ENCODE peak calls at places on chromosomes 1 and 21, in ten cellular contexts. T is GM13977, V is progenitor cell of endocrine pancreas, U is prostate gland, W is ovary, N is nephron progenitor cell, B is brain microvascular endothelial cell, M is neural crest cell, R is tibial artery, P is WTC11. K is an unnamed sample.

GRCh38 chr1:214854126-214854875 is 228.2 kb upstream of the KCNK2 start:
- DNase-seq in T (no peak), V (no peak), U (no peak), W (no peak), N (no peak), B (no peak), M (no peak), R (no peak), P (no peak), K (no peak)

GRCh38 chr1:52665173-52666020 is 32.4 kb downstream of the SHISAL2A start:
- DNase-seq in T (no peak), V (no peak), U (no peak), W (no peak), N (no peak), B (no peak), M (no peak), R (no peak), P (no peak), K (peak)

GRCh38 chr1:30267856-30268255 is 455.5 kb downstream of the MATN1 start:
- DNase-seq in T (no peak), V (no peak), U (no peak), W (no peak), N (no peak), B (no peak), M (no peak), R (no peak), P (no peak), K (no peak)

GRCh38 chr21:29893687-29894086 is 46.1 kb downstream of the GRIK1 start:
- DNase-seq in T (no peak), V (no peak), U (no peak), W (no peak), N (no peak), B (no peak), M (no peak), R (no peak), P (no peak), K (no peak)

GRCh38 chr1:209960926-209961325 is 22.9 kb downstream of the SYT14 start:
- DNase-seq in T (no peak), V (no peak), U (no peak), W (no peak), N (no peak), B (no peak), M (no peak), R (no peak), P (no peak), K (no peak)

GRCh38 chr1:229230136-229230892 is 40.6 kb upstream of the RAB4A start:
- DNase-seq in T (peak), V (no peak), U (no peak), W (no peak), N (peak), B (no peak), M (no peak), R (no peak), P (no peak), K (no peak)

GRCh38 chr1:119713538-119714456 is 2.1 kb downstream of the PHGDH start:
- DNase-seq in T (no peak), V (no peak), U (no peak), W (no peak), N (peak), B (no peak), M (no peak), R (peak), P (peak), K (no peak)

GRCh38 chr1:25675729-25676476 is 59.3 kb downstream of the MAN1C1 start:
- DNase-seq in T (peak), V (no peak), U (no peak), W (no peak), N (no peak), B (no peak), M (no peak), R (no peak), P (no peak), K (no peak)

GRCh38 chr1:43994794-43995790 is 3.7 kb downstream of the CCDC24 start:
- DNase-seq in T (peak), V (no peak), U (no peak), W (no peak), N (no peak), B (no peak), M (no peak), R (no peak), P (peak), K (peak)

GRCh38 chr1:15974855-15975254 is 1.0 kb downstream of the ZBTB17 start:
- DNase-seq in T (peak), V (no peak), U (no peak), W (no peak), N (no peak), B (no peak), M (no peak), R (no peak), P (no peak), K (no peak)

GRCh38 chr1:150765229-150765976 is at the start of gene CTSS:
- DNase-seq in T (peak), V (no peak), U (no peak), W (no peak), N (no peak), B (no peak), M (no peak), R (no peak), P (no peak), K (no peak)

GRCh38 chr1:159855709-159856108 is 6.7 kb downstream of the VSIG8 start:
- DNase-seq in T (no peak), V (no peak), U (no peak), W (no peak), N (no peak), B (no peak), M (no peak), R (no peak), P (no peak), K (no peak)

GRCh38 chr1:77961392-77961791 is 17.5 kb downstream of the FUBP1 start:
- DNase-seq in T (no peak), V (no peak), U (no peak), W (no peak), N (no peak), B (no peak), M (no peak), R (no peak), P (no peak), K (no peak)

GRCh38 chr1:153251988-153252387 is 7.5 kb upstream of the LORICRIN start:
- DNase-seq in T (no peak), V (no peak), U (no peak), W (no peak), N (no peak), B (no peak), M (no peak), R (no peak), P (no peak), K (no peak)

GRCh38 chr1:19179597-19180271 is 30.3 kb downstream of the UBR4 start:
- DNase-seq in T (no peak), V (no peak), U (peak), W (peak), N (no peak), B (peak), M (no peak), R (no peak), P (no peak), K (no peak)

GRCh38 chr1:116092752-116093489 is 18.3 kb upstream of the MAB21L3 start:
- DNase-seq in T (no peak), V (no peak), U (no peak), W (no peak), N (peak), B (no peak), M (no peak), R (no peak), P (no peak), K (no peak)

GRCh38 chr1:19799877-19800804 is at the start of gene TMCO4:
- DNase-seq in T (peak), V (peak), U (peak), W (peak), N (peak), B (peak), M (peak), R (peak), P (peak), K (peak)

GRCh38 chr1:238233966-238234365 is 343.2 kb upstream of the ZP4 start:
- DNase-seq in T (no peak), V (no peak), U (no peak), W (no peak), N (no peak), B (no peak), M (no peak), R (no peak), P (no peak), K (no peak)

GRCh38 chr1:117740461-117740860 is 134.6 kb downstream of the TENT5C start:
- DNase-seq in T (no peak), V (no peak), U (no peak), W (no peak), N (no peak), B (no peak), M (no peak), R (no peak), P (no peak), K (no peak)

GRCh38 chr1:202750761-202751160 is 40.5 kb upstream of the SYT2 start:
- DNase-seq in T (no peak), V (no peak), U (no peak), W (no peak), N (no peak), B (no peak), M (no peak), R (no peak), P (no peak), K (no peak)
- TF ChIP-seq CTCF in T (no peak), V (no peak), U (no peak), W (no peak), N (no peak), B (no peak), M (no peak), R (no peak), P (no peak), K (no peak)

GRCh38 chr1:8315573-8316475 is 2.1 kb upstream of the SLC45A1 start:
- DNase-seq in T (no peak), V (no peak), U (no peak), W (no peak), N (no peak), B (no peak), M (no peak), R (no peak), P (peak), K (no peak)
- TF ChIP-seq CTCF in T (no peak), V (no peak), U (no peak), W (no peak), N (no peak), B (peak), M (peak), R (no peak), P (no peak), K (peak)

DNA sequence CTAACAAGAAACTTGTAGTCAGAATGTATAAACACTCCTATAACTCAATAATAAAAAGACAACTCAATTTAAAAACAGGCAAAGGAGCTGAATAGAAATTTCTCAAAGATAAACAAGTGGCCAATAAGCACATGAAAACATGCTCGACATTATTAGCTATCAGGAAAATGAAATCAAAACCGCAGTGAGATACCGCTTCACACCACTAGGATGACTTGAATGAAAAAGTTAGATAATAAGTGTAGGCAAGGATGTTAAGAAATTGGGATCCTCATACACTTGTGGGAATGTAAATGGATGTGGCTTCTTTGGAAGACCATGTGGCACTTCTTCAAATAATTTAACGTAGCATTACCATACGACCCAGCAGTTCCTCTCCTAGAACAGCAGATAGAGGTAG is 8.9 kb downstream of the RALGPS2 start:
- DNase-seq in T (no peak), V (no peak), U (no peak), W (no peak), N (no peak), B (no peak), M (no peak), R (no peak), P (no peak), K (no peak)
- TF ChIP-seq CTCF in T (no peak), V (peak), U (no peak), W (no peak), N (peak), B (peak), M (peak), R (no peak), P (peak), K (peak)

DNA sequence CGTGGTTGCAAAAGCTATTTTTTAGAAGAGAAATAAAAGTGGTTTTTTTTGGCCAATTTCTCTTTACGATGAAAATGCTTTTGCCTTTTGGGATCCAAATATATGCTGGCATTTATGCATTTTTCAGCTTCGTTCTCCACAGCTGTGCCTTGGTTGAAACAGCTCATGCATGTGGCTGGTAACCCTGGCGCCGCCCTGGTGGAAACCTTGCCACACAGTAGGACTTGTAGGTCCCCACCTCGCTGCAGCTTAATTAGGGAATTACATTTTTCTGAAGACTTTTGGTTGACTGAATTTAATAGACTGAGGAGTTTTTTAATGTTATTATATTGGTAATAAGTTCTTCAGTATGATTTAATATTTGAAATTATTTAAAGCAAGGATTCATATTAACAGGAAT is 12.7 kb upstream of the PCP4 start:
- DNase-seq in T (no peak), V (no peak), U (no peak), W (no peak), N (no peak), B (no peak), M (no peak), R (no peak), P (peak), K (no peak)
- TF ChIP-seq CTCF in T (no peak), V (no peak), U (no peak), W (no peak), N (no peak), B (no peak), M (no peak), R (no peak), P (no peak), K (no peak)

GRCh38 chr1:226444901-226445300 is 37.0 kb upstream of the PARP1 start:
- DNase-seq in T (peak), V (no peak), U (no peak), W (no peak), N (no peak), B (no peak), M (no peak), R (no peak), P (no peak), K (no peak)
- TF ChIP-seq CTCF in T (peak), V (peak), U (no peak), W (no peak), N (no peak), B (no peak), M (no peak), R (no peak), P (no peak), K (no peak)

DNA sequence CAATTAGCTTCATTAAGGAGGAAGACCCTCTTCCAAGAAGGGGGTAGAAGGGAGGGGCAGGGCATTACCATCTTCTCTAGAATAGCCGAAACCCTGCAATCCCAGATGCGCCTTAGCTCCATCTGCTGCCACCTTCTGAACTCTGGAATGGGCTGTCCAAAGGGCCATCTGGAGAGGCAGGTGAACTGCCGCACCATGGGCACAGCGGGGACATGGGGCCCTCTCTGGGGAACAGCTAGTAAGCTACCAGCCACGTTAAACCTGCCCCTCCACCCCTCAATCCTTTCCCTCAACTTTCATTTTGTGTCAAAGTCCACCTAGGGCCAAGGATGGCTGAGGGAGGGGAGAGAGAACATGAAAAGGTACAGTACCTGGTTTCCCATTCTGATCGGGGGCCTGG is 56.8 kb downstream of the MRPL37 start:
- DNase-seq in T (no peak), V (no peak), U (no peak), W (no peak), N (no peak), B (no peak), M (no peak), R (no peak), P (no peak), K (peak)
- TF ChIP-seq CTCF in T (no peak), V (no peak), U (no peak), W (no peak), N (no peak), B (no peak), M (no peak), R (no peak), P (no peak), K (no peak)

GRCh38 chr1:54105080-54105479 is 47.7 kb downstream of the CDCP2 start:
- DNase-seq in T (no peak), V (no peak), U (no peak), W (no peak), N (no peak), B (no peak), M (no peak), R (no peak), P (no peak), K (no peak)

GRCh38 chr1:54108156-54108555 is 44.6 kb downstream of the CDCP2 start:
- DNase-seq in T (no peak), V (no peak), U (no peak), W (no peak), N (no peak), B (no peak), M (no peak), R (no peak), P (no peak), K (no peak)

GRCh38 chr1:54109131-54110105 is 43.4 kb downstream of the CDCP2 start:
- DNase-seq in T (no peak), V (no peak), U (no peak), W (no peak), N (no peak), B (no peak), M (no peak), R (no peak), P (no peak), K (no peak)

GRCh38 chr1:54105736-54106269 is 47.0 kb downstream of the CDCP2 start:
- DNase-seq in T (no peak), V (no peak), U (no peak), W (no peak), N (no peak), B (no peak), M (no peak), R (no peak), P (no peak), K (no peak)

GRCh38 chr1:54107131-54107530 is 45.7 kb downstream of the CDCP2 start:
- DNase-seq in T (no peak), V (no peak), U (no peak), W (no peak), N (no peak), B (peak), M (no peak), R (no peak), P (no peak), K (peak)
- TF ChIP-seq CTCF in T (no peak), V (peak), U (no peak), W (no peak), N (no peak), B (peak), M (peak), R (peak), P (no peak), K (no peak)

GRCh38 chr1:212431656-212432055 is 1.1 kb upstream of the NENF start:
- DNase-seq in T (no peak), V (no peak), U (no peak), W (no peak), N (no peak), B (no peak), M (no peak), R (no peak), P (no peak), K (no peak)

GRCh38 chr1:212430955-212431394 is 1.7 kb upstream of the NENF start:
- DNase-seq in T (no peak), V (no peak), U (no peak), W (no peak), N (no peak), B (no peak), M (no peak), R (no peak), P (no peak), K (no peak)

GRCh38 chr1:212433577-212434462 is 1.1 kb downstream of the NENF start:
- DNase-seq in T (peak), V (no peak), U (no peak), W (peak), N (no peak), B (no peak), M (no peak), R (no peak), P (no peak), K (no peak)

GRCh38 chr1:212432163-212432705 is 486 bp upstream of the NENF start:
- DNase-seq in T (no peak), V (no peak), U (no peak), W (no peak), N (no peak), B (no peak), M (no peak), R (no peak), P (no peak), K (no peak)

GRCh38 chr1:212432706-212433576 is at the start of gene NENF:
- DNase-seq in T (peak), V (peak), U (peak), W (peak), N (peak), B (peak), M (peak), R (peak), P (peak), K (peak)
- TF ChIP-seq CTCF in T (no peak), V (no peak), U (no peak), W (no peak), N (no peak), B (no peak), M (no peak), R (peak), P (no peak), K (no peak)